ENCODE peak calls at places on chromosomes 1 and 21, in four cellular contexts. K is CD8-positive, alpha-beta T cell; R is esophagus muscularis mucosa; M is GM13977. Z is an unnamed sample.

GRCh38 chr1:227043755-227044154 is 103.7 kb downstream of the COQ8A start:
- DNase-seq in R (no peak), K (no peak), M (no peak), Z (no peak)

GRCh38 chr1:52365746-52366516 is at the start of gene CC2D1B:
- DNase-seq in M (peak), K (peak), R (peak), Z (peak)

GRCh38 chr21:45074818-45075605 is 632 bp downstream of the ADARB1 start:
- DNase-seq in R (no peak), M (peak), K (no peak), Z (no peak)

GRCh38 chr21:43269981-43270670 is 101.3 kb downstream of the CRYAA start:
- DNase-seq in M (no peak), R (no peak), K (no peak), Z (no peak)

GRCh38 chr1:205458777-205459566 is 3.1 kb upstream of the BLACAT1 start:
- DNase-seq in K (peak), R (no peak), M (no peak), Z (no peak)

GRCh38 chr1:38852780-38853179 is 6.8 kb downstream of the RRAGC start:
- DNase-seq in R (no peak), K (no peak), M (peak), Z (no peak)

GRCh38 chr1:231160851-231161710 is 777 bp upstream of the TRIM67 start:
- DNase-seq in M (no peak), K (no peak), R (peak), Z (no peak)

GRCh38 chr21:33114276-33114675 is 44.3 kb downstream of the OLIG1 start:
- DNase-seq in M (no peak), R (no peak), K (no peak), Z (no peak)

GRCh38 chr21:41360072-41360821 is 1.6 kb upstream of the MX2 start:
- DNase-seq in R (no peak), K (no peak), M (no peak), Z (no peak)

GRCh38 chr1:153985341-153985912 is 712 bp downstream of the RAB13 start:
- DNase-seq in K (peak), M (peak), R (no peak), Z (no peak)

GRCh38 chr1:25579947-25580309 is 36.5 kb downstream of the LDLRAP1 start:
- DNase-seq in R (no peak), M (no peak), K (no peak), Z (no peak)

GRCh38 chr1:832136-832535 is 91.6 kb upstream of the SAMD11 start:
- DNase-seq in R (no peak), K (no peak), M (no peak), Z (no peak)

GRCh38 chr1:92461364-92462097 is 25.2 kb downstream of the GFI1 start:
- DNase-seq in M (peak), R (no peak), K (no peak), Z (no peak)

GRCh38 chr1:168621356-168621755 is 45.0 kb downstream of the XCL1 start:
- DNase-seq in M (no peak), R (peak), K (no peak), Z (no peak)

GRCh38 chr1:203678943-203679661 is 52.5 kb downstream of the ATP2B4 start:
- DNase-seq in M (no peak), K (no peak), R (no peak), Z (no peak)

GRCh38 chr21:36325373-36326010 is 5.5 kb downstream of the MORC3 start:
- DNase-seq in K (no peak), R (no peak), M (no peak), Z (no peak)

GRCh38 chr1:20731057-20731991 is 1.2 kb downstream of the SH2D5 start:
- DNase-seq in K (no peak), R (peak), M (peak), Z (no peak)

GRCh38 chr21:27219068-27219467 is 252.2 kb upstream of the ADAMTS5 start:
- DNase-seq in K (no peak), M (no peak), R (no peak), Z (no peak)

GRCh38 chr1:115198938-115199337 is 109.6 kb upstream of the TSPAN2 start:
- DNase-seq in M (no peak), R (peak), K (no peak), Z (no peak)

GRCh38 chr1:222815367-222815765 is 527 bp downstream of the DISP1 start:
- DNase-seq in R (no peak), M (peak), K (peak), Z (no peak)

GRCh38 chr1:232470711-232471110 is 159.2 kb downstream of the SIPA1L2 start:
- DNase-seq in M (no peak), K (no peak), R (no peak), Z (no peak)

GRCh38 chr21:37670883-37671282 is 245.4 kb downstream of the KCNJ6 start:
- DNase-seq in R (no peak), M (no peak), K (no peak), Z (no peak)

GRCh38 chr1:59029768-59030167 is 245.9 kb upstream of the JUN start:
- DNase-seq in R (no peak), M (no peak), K (no peak), Z (no peak)

GRCh38 chr1:156193208-156193487 is 756 bp upstream of the SLC25A44 start:
- DNase-seq in M (no peak), K (no peak), R (no peak), Z (no peak)

GRCh38 chr1:202151045-202151444 is 6.5 kb upstream of the ARL8A start:
- DNase-seq in M (no peak), K (no peak), R (no peak), Z (no peak)

GRCh38 chr21:9760398-9761074 is 760.8 kb upstream of the TPTE start:
- DNase-seq in M (no peak), R (peak), K (no peak), Z (no peak)

GRCh38 chr1:241695454-241696171 is 43.5 kb downstream of the WDR64 start:
- DNase-seq in R (no peak), M (no peak), K (no peak), Z (no peak)

GRCh38 chr1:54714881-54715492 is 674 bp upstream of the TTC4 start:
- DNase-seq in K (no peak), M (no peak), R (no peak), Z (no peak)

GRCh38 chr1:48596036-48596435 is 124.0 kb upstream of the SPATA6 start:
- DNase-seq in R (no peak), M (no peak), K (no peak), Z (no peak)

GRCh38 chr1:15005116-15005515 is 148.4 kb upstream of the TMEM51 start:
- DNase-seq in R (no peak), M (no peak), K (no peak), Z (no peak)

GRCh38 chr1:168092566-168093355 is 44.0 kb downstream of the GPR161 start:
- DNase-seq in K (no peak), M (no peak), R (peak), Z (no peak)

GRCh38 chr1:221988829-221989228 is 246.9 kb upstream of the DUSP10 start:
- DNase-seq in K (no peak), R (no peak), M (no peak), Z (no peak)

GRCh38 chr21:44926364-44927101 is 5.8 kb upstream of the ITGB2 start:
- DNase-seq in R (no peak), K (peak), M (peak), Z (peak)

GRCh38 chr1:21665711-21666571 is 3.2 kb downstream of the RAP1GAP start:
- DNase-seq in K (no peak), M (no peak), R (no peak), Z (no peak)

GRCh38 chr1:22786101-22786500 is 75.5 kb downstream of the EPHB2 start:
- DNase-seq in K (no peak), M (no peak), R (no peak), Z (no peak)

GRCh38 chr1:189150624-189151023 is 1327.0 kb downstream of the BRINP3 start:
- DNase-seq in R (no peak), K (no peak), M (no peak), Z (no peak)

GRCh38 chr21:45820171-45821091 is 161.1 kb upstream of the COL6A1 start:
- DNase-seq in R (peak), K (peak), M (peak), Z (peak)

GRCh38 chr21:34754690-34755647 is 86.2 kb downstream of the CLIC6 start:
- DNase-seq in R (no peak), M (no peak), K (no peak), Z (no peak)

GRCh38 chr1:51264470-51264869 is 28.4 kb downstream of the RNF11 start:
- DNase-seq in M (no peak), R (peak), K (no peak), Z (no peak)

Z was measured in activated gamma-delta T cell treated with Interleukin-2 at 50 U/mL for 16 hours.